ENCODE peak calls at places on chromosomes 12 and 14, in five cellular contexts. A is ovary, L is mesenchymal stem cell, J is psoas muscle, O is foreskin fibroblast. V is an unnamed sample.

GRCh38 chr12:95072900-95073697 is at the start of gene NR2C1:
- DNase-seq in L (peak; percentile 93), J (peak; percentile 97), A (peak; percentile 94), O (peak; percentile 97), V (peak; percentile 93)

GRCh38 chr12:12890815-12891645 is at the start of gene GPRC5A:
- DNase-seq in O (peak; percentile 99), A (peak; percentile 97), L (peak; percentile 94), J (peak; percentile 89), V (no peak)

GRCh38 chr12:52126605-52127578 is 47.4 kb downstream of the SMIM41 start:
- DNase-seq in L (no peak), O (peak; percentile 60), J (peak; percentile 68), A (no peak), V (peak; percentile 9)

GRCh38 chr12:113528606-113529005 is 56.9 kb upstream of the LHX5 start:
- DNase-seq in J (no peak), L (no peak), O (no peak), A (no peak), V (no peak)

GRCh38 chr12:90712671-90713070 is 242.3 kb downstream of the CCER1 start:
- DNase-seq in L (peak; percentile 12), O (peak; percentile 17), A (no peak), J (no peak), V (no peak)

GRCh38 chr12:89730060-89730459 is 21.4 kb upstream of the ATP2B1 start:
- DNase-seq in L (no peak), O (no peak), A (no peak), J (no peak), V (no peak)

GRCh38 chr12:116153983-116154382 is 123.5 kb downstream of the MED13L start:
- DNase-seq in J (no peak), A (no peak), L (no peak), O (no peak), V (no peak)

GRCh38 chr14:32134448-32135070 is 57.5 kb downstream of the ARHGAP5 start:
- DNase-seq in J (no peak), A (no peak), L (peak; percentile 75), O (peak; percentile 19), V (no peak)

GRCh38 chr12:120666577-120667390 is 20.2 kb upstream of the MLEC start:
- DNase-seq in A (no peak), L (no peak), J (no peak), O (no peak), V (no peak)

GRCh38 chr14:99819514-99819913 is 26.3 kb downstream of the EML1 start:
- DNase-seq in J (no peak), A (no peak), O (no peak), L (no peak), V (no peak)

GRCh38 chr12:81992461-81992860 is 233.3 kb upstream of the PPFIA2 start:
- DNase-seq in O (no peak), A (no peak), J (no peak), L (no peak), V (no peak)

GRCh38 chr12:121637231-121637914 is 11.0 kb downstream of the ORAI1 start:
- DNase-seq in A (no peak), J (peak; percentile 66), O (no peak), L (no peak), V (no peak)

GRCh38 chr12:38921025-38921677 is 15.8 kb upstream of the CPNE8 start:
- DNase-seq in A (no peak), L (peak; percentile 73), O (peak; percentile 8), J (no peak), V (no peak)

GRCh38 chr12:4308334-4308960 is 12.6 kb upstream of the TIGAR start:
- DNase-seq in O (no peak), A (no peak), J (no peak), L (no peak), V (no peak)

GRCh38 chr14:96796851-96797187 is 363 bp upstream of the VRK1 start:
- DNase-seq in L (no peak), J (no peak), A (no peak), O (no peak), V (no peak)
- H3K4me3 ChIP-seq in L (no peak overlapping the region), J (peak overlapping the region; percentile 87), A (no peak overlapping the region), O (no peak overlapping the region), V (peak overlapping the region; percentile 73)

GRCh38 chr14:89954045-89955021 is at the start of gene EFCAB11:
- DNase-seq in A (peak; percentile 97), J (peak; percentile 98), O (peak; percentile 99), L (peak; percentile 99), V (peak; percentile 98)

GRCh38 chr14:89952581-89952980 is 1.9 kb downstream of the EFCAB11 start:
- DNase-seq in A (no peak), J (no peak), O (no peak), L (no peak), V (no peak)

GRCh38 chr14:89955418-89956293 is at the start of gene TDP1:
- DNase-seq in L (peak; percentile 96), J (peak; percentile 97), O (peak; percentile 98), A (peak; percentile 96), V (peak; percentile 99)

GRCh38 chr14:89955022-89955414 is 488 bp upstream of the EFCAB11 start:
- DNase-seq in J (no peak), A (no peak), L (no peak), O (no peak), V (no peak)

DNA sequence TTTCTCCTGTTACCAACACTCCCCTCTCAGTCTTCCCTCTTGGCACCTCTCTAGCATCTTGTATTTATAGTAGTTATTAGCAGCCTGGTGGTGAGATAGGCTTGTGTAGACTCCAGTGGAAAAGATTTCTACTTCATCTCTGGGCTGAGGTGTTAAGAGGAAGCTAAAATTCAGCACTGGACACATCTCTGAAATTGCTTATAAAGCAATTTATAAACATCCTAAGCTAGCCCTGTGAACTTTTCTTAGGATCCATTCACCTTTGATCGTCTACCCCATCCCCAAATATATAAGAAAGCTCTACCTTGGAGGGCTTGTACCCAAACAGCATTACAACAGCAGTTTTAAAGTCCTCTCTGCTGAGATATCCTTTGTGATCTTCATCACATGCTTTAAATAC is 928 bp downstream of the EFCAB11 start:
- DNase-seq in O (no peak), J (no peak), A (no peak), L (no peak), V (no peak)
- H3K4me3 ChIP-seq in O (peak overlapping the region; percentile 81), J (peak overlapping the region; percentile 91), A (no peak overlapping the region), L (no peak overlapping the region), V (no peak overlapping the region)

GRCh38 chr12:57765698-57766463 is 997 bp downstream of the CYP27B1 start:
- DNase-seq in O (no peak), A (no peak), J (no peak), L (no peak), V (no peak)
- H3K4me3 ChIP-seq in O (peak overlapping the region; percentile 38), A (peak overlapping the region; percentile 2), J (peak overlapping the region; percentile 51), L (peak overlapping the region; percentile 35), V (no peak overlapping the region)

GRCh38 chr12:93005928-93006654 is 77.0 kb upstream of the EEA1 start:
- DNase-seq in O (no peak), L (no peak), A (no peak), J (no peak), V (no peak)
- H3K4me3 ChIP-seq in O (no peak overlapping the region), L (no peak overlapping the region), A (no peak overlapping the region), J (no peak overlapping the region), V (no peak overlapping the region)

GRCh38 chr14:24312736-24313507 is 1.6 kb downstream of the LTB4R start:
- DNase-seq in A (no peak), L (peak; percentile 69), O (no peak), J (peak; percentile 53), V (no peak)

GRCh38 chr14:24313912-24314311 is 2.6 kb downstream of the LTB4R start:
- DNase-seq in J (no peak), L (no peak), A (no peak), O (no peak), V (no peak)

GRCh38 chr14:24310666-24311604 is at the start of gene LTB4R:
- DNase-seq in L (no peak), O (peak; percentile 90), A (peak; percentile 84), J (peak; percentile 89), V (peak; percentile 82)

GRCh38 chr14:24310387-24310665 is 386 bp downstream of the LTB4R2 start:
- DNase-seq in A (peak; percentile 68), L (no peak), O (no peak), J (no peak), V (no peak)

DNA sequence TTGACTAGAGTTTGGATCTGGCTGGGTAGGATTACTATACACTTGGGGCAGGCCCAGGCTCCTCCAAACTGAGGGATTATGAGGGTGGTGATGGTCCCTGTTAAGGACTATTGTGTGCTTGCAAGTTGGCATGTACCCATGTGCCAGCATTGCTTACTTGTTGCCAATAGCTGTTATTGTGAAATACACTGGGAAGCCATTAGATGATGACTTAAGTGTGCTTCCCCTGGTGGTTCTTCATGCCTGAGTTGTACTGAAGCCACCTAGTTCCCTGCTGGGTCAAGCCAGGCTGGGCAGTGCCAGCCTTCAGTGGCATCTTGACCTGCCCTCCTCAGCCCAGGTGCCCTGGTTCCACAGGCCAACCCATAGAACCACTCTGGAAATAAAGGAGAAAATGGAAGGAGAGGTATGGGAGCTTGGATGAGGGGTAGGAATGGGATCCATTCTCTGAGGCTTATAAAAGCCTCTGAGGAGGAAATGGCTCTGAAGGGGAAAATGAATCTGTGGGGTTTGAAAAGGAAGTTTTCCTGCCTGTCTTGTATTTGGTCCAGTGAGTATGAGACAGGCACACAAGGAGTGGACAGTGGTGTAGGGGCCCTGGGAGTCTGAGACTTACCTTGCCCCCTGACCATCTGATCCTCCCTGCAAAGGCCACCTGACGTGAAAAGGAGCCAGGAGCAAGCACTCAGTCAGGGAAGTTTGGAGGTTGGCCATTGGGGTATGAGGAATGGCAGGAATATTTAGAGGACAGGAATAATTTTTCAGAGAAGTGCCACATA is 724 bp downstream of the LTB4R start:
- DNase-seq in A (no peak), L (no peak), J (no peak), O (peak; percentile 68), V (no peak)
- H3K4me3 ChIP-seq in A (peak overlapping the region; percentile 40), L (no peak overlapping the region), J (peak overlapping the region; percentile 68), O (no peak overlapping the region), V (no peak overlapping the region)

DNA sequence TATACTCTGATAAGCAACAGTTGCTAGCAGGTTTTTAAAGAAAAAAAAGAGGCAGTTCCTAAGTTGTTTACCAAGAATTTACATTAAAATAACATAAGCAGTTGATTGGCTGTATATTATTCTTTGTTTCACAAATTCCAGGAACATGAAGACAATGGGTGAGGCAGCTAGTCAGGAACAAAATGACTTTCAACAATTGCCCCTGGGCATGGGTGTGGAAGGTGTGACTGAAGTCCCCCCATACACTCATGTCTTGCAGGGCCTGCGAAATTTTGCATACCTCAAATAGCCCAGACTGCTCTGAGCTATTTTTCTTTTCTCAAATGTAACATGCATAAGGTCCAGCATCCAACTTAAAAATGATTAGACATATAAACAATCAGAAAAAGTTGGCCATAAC is 267.2 kb upstream of the DIO3 start:
- DNase-seq in O (no peak), J (no peak), A (no peak), L (no peak), V (no peak)
- H3K4me3 ChIP-seq in O (no peak overlapping the region), J (no peak overlapping the region), A (no peak overlapping the region), L (no peak overlapping the region), V (no peak overlapping the region)

GRCh38 chr14:22838631-22839041 is 2.3 kb downstream of the MMP14 start:
- DNase-seq in O (peak; percentile 69), A (no peak), J (peak; percentile 62), L (peak; percentile 86), V (no peak)
- H3K4me3 ChIP-seq in O (peak overlapping the region; percentile 89), A (peak overlapping the region; percentile 96), J (peak overlapping the region; percentile 77), L (peak overlapping the region; percentile 89), V (peak overlapping the region; percentile 59)